ENCODE peak calls at places on chromosomes 13 and 19, in six cellular contexts. One of them, this sample, is unnamed.
A peak's percentile ranks its signal among the peaks of the same experiment; 100 is the strongest.

GRCh38 chr19:16315825-16316505 is 8.7 kb upstream of the KLF2 start:
- DNase-seq in CD8-positive, alpha-beta T cell: no peak
- DNase-seq in AG04450: peak; percentile 98
- DNase-seq in NB4: peak; percentile 88
- DNase-seq in foreskin fibroblast: peak; percentile 95
- DNase-seq in thyroid gland: no peak
- DNase-seq in this sample: no peak

GRCh38 chr13:100100115-100100879 is 11.4 kb downstream of the PCCA start:
- DNase-seq in AG04450: peak; percentile 50
- DNase-seq in CD8-positive, alpha-beta T cell: no peak
- DNase-seq in foreskin fibroblast: peak; percentile 58
- DNase-seq in thyroid gland: peak; percentile 66
- DNase-seq in NB4: no peak
- DNase-seq in this sample: no peak

GRCh38 chr19:1223018-1223855 is 14.6 kb downstream of the CBARP start:
- DNase-seq in AG04450: no peak
- DNase-seq in foreskin fibroblast: no peak
- DNase-seq in NB4: peak; percentile 71
- DNase-seq in thyroid gland: no peak
- DNase-seq in CD8-positive, alpha-beta T cell: no peak
- DNase-seq in this sample: peak; percentile 95

GRCh38 chr13:77907653-77908341 is 10.8 kb downstream of the EDNRB start:
- DNase-seq in CD8-positive, alpha-beta T cell: no peak
- DNase-seq in AG04450: no peak
- DNase-seq in thyroid gland: peak; percentile 7
- DNase-seq in NB4: no peak
- DNase-seq in foreskin fibroblast: no peak
- DNase-seq in this sample: no peak

GRCh38 chr19:27773318-27774094 is 1439.4 kb downstream of the UQCRFS1 start:
- DNase-seq in CD8-positive, alpha-beta T cell: no peak
- DNase-seq in thyroid gland: no peak
- DNase-seq in foreskin fibroblast: no peak
- DNase-seq in NB4: no peak
- DNase-seq in AG04450: no peak
- DNase-seq in this sample: no peak

GRCh38 chr13:102707465-102707864 is 12.6 kb upstream of the METTL21C start:
- DNase-seq in AG04450: peak; percentile 68
- DNase-seq in CD8-positive, alpha-beta T cell: no peak
- DNase-seq in NB4: no peak
- DNase-seq in foreskin fibroblast: peak; percentile 93
- DNase-seq in thyroid gland: no peak
- DNase-seq in this sample: no peak

GRCh38 chr19:28221736-28222135 is 991.2 kb downstream of the UQCRFS1 start:
- DNase-seq in NB4: no peak
- DNase-seq in CD8-positive, alpha-beta T cell: no peak
- DNase-seq in AG04450: no peak
- DNase-seq in foreskin fibroblast: no peak
- DNase-seq in thyroid gland: no peak
- DNase-seq in this sample: no peak

GRCh38 chr13:40401911-40402776 is 264.3 kb downstream of the FOXO1 start:
- DNase-seq in CD8-positive, alpha-beta T cell: no peak
- DNase-seq in foreskin fibroblast: peak; percentile 100
- DNase-seq in thyroid gland: peak; percentile 89
- DNase-seq in AG04450: peak; percentile 79
- DNase-seq in NB4: peak; percentile 100
- DNase-seq in this sample: peak; percentile 39

GRCh38 chr13:89310943-89311342 is 1639.8 kb downstream of the SLITRK5 start:
- DNase-seq in AG04450: no peak
- DNase-seq in NB4: no peak
- DNase-seq in foreskin fibroblast: no peak
- DNase-seq in CD8-positive, alpha-beta T cell: no peak
- DNase-seq in thyroid gland: no peak
- DNase-seq in this sample: no peak

GRCh38 chr13:47146136-47146535 is 249.3 kb upstream of the HTR2A start:
- DNase-seq in CD8-positive, alpha-beta T cell: no peak
- DNase-seq in thyroid gland: no peak
- DNase-seq in AG04450: peak; percentile 74
- DNase-seq in foreskin fibroblast: peak; percentile 33
- DNase-seq in NB4: no peak
- DNase-seq in this sample: no peak

GRCh38 chr19:4297901-4298771 is 4.1 kb downstream of the TMIGD2 start:
- DNase-seq in CD8-positive, alpha-beta T cell: no peak
- DNase-seq in NB4: no peak
- DNase-seq in thyroid gland: no peak
- DNase-seq in foreskin fibroblast: no peak
- DNase-seq in AG04450: no peak
- DNase-seq in this sample: peak; percentile 43

GRCh38 chr19:30168760-30169159 is 203.4 kb upstream of the ZNF536 start:
- DNase-seq in CD8-positive, alpha-beta T cell: no peak
- DNase-seq in thyroid gland: no peak
- DNase-seq in NB4: no peak
- DNase-seq in foreskin fibroblast: no peak
- DNase-seq in AG04450: no peak
- DNase-seq in this sample: no peak

GRCh38 chr19:29495971-29496441 is 29.8 kb upstream of the VSTM2B start:
- DNase-seq in foreskin fibroblast: no peak
- DNase-seq in thyroid gland: no peak
- DNase-seq in CD8-positive, alpha-beta T cell: peak; percentile 39
- DNase-seq in NB4: no peak
- DNase-seq in AG04450: no peak
- DNase-seq in this sample: no peak

GRCh38 chr13:99725644-99726043 is 224.4 kb downstream of the TM9SF2 start:
- DNase-seq in thyroid gland: no peak
- DNase-seq in AG04450: no peak
- DNase-seq in CD8-positive, alpha-beta T cell: no peak
- DNase-seq in foreskin fibroblast: no peak
- DNase-seq in NB4: no peak
- DNase-seq in this sample: no peak

GRCh38 chr19:33350538-33351309 is 22.8 kb upstream of the CEBPG start:
- DNase-seq in CD8-positive, alpha-beta T cell: no peak
- DNase-seq in thyroid gland: no peak
- DNase-seq in AG04450: no peak
- DNase-seq in foreskin fibroblast: no peak
- DNase-seq in NB4: no peak
- DNase-seq in this sample: no peak

GRCh38 chr13:46698015-46698414 is 98.9 kb downstream of the ESD start:
- DNase-seq in AG04450: no peak
- DNase-seq in CD8-positive, alpha-beta T cell: no peak
- DNase-seq in NB4: no peak
- DNase-seq in foreskin fibroblast: no peak
- DNase-seq in thyroid gland: peak; percentile 40
- DNase-seq in this sample: no peak

GRCh38 chr13:106186366-106187030 is 349.0 kb downstream of the EFNB2 start:
- DNase-seq in CD8-positive, alpha-beta T cell: no peak
- DNase-seq in AG04450: no peak
- DNase-seq in thyroid gland: no peak
- DNase-seq in foreskin fibroblast: peak; percentile 35
- DNase-seq in NB4: no peak
- DNase-seq in this sample: no peak

GRCh38 chr13:28394422-28394821 is 100.5 kb downstream of the FLT1 start:
- DNase-seq in AG04450: no peak
- DNase-seq in CD8-positive, alpha-beta T cell: no peak
- DNase-seq in foreskin fibroblast: peak; percentile 77
- DNase-seq in thyroid gland: no peak
- DNase-seq in NB4: peak; percentile 59
- DNase-seq in this sample: no peak

GRCh38 chr19:43939557-43940260 is 4.6 kb upstream of the ZNF45 start:
- DNase-seq in AG04450: no peak
- DNase-seq in foreskin fibroblast: no peak
- DNase-seq in NB4: no peak
- DNase-seq in CD8-positive, alpha-beta T cell: no peak
- DNase-seq in thyroid gland: no peak
- DNase-seq in this sample: no peak

GRCh38 chr19:53102186-53102585 is 1.0 kb downstream of the ZNF160 start:
- DNase-seq in CD8-positive, alpha-beta T cell: no peak
- DNase-seq in thyroid gland: no peak
- DNase-seq in NB4: peak; percentile 13
- DNase-seq in foreskin fibroblast: no peak
- DNase-seq in AG04450: no peak
- DNase-seq in this sample: peak; percentile 13

GRCh38 chr19:1384085-1384462 is 367 bp downstream of the NDUFS7 start:
- DNase-seq in thyroid gland: no peak
- DNase-seq in CD8-positive, alpha-beta T cell: no peak
- DNase-seq in foreskin fibroblast: no peak
- DNase-seq in AG04450: no peak
- DNase-seq in NB4: no peak
- DNase-seq in this sample: no peak

DNA sequence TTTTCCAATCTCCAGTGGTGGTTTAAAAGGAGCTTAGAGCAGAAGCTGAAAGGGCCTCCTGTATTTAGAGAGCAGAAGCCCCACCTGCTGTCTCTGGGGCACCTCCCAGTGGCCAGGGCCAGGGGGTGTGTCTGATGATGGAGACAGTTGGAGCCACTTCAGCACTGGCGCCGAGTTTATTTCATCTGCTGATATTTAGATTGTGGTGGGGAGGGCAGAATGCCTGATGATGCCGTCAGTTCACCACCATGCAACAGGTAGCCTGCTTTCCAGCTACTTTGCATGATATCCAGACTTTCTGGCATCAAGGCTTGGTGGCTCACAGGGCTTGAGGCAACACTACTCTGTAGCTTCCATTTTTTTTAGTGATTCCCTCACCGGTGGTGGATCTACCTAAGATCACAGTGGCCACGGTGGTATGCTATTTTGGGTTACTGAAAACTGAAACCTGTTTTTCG is 371.9 kb downstream of the KCNRG start:
- DNase-seq in NB4: peak; percentile 50
- DNase-seq in foreskin fibroblast: no peak
- DNase-seq in thyroid gland: peak; percentile 77
- DNase-seq in CD8-positive, alpha-beta T cell: peak; percentile 52
- DNase-seq in AG04450: no peak
- DNase-seq in this sample: peak; percentile 82
- TF ChIP-seq CTCF in NB4: peak; percentile 23
- TF ChIP-seq CTCF in foreskin fibroblast: peak; percentile 10
- TF ChIP-seq CTCF in thyroid gland: peak; percentile 34
- TF ChIP-seq CTCF in CD8-positive, alpha-beta T cell: no peak
- TF ChIP-seq CTCF in AG04450: peak; percentile 12
- TF ChIP-seq CTCF in this sample: peak; percentile 53

GRCh38 chr13:112133489-112134149 is 66.7 kb downstream of the SOX1 start:
- DNase-seq in CD8-positive, alpha-beta T cell: peak; percentile 9
- DNase-seq in NB4: no peak
- DNase-seq in AG04450: no peak
- DNase-seq in thyroid gland: no peak
- DNase-seq in foreskin fibroblast: no peak
- DNase-seq in this sample: no peak
- H3K4me3 ChIP-seq in CD8-positive, alpha-beta T cell: no peak overlapping the region
- H3K4me3 ChIP-seq in NB4: no peak overlapping the region
- H3K4me3 ChIP-seq in AG04450: no peak overlapping the region
- H3K4me3 ChIP-seq in thyroid gland: no peak overlapping the region
- H3K4me3 ChIP-seq in foreskin fibroblast: no peak overlapping the region
- H3K4me3 ChIP-seq in this sample: no peak overlapping the region

GRCh38 chr13:44238011-44238421 is 135.6 kb upstream of the SERP2 start:
- DNase-seq in AG04450: peak; percentile 52
- DNase-seq in foreskin fibroblast: peak; percentile 78
- DNase-seq in CD8-positive, alpha-beta T cell: no peak
- DNase-seq in NB4: no peak
- DNase-seq in thyroid gland: no peak
- DNase-seq in this sample: peak; percentile 71

GRCh38 chr13:44240611-44241010 is 133.0 kb upstream of the SERP2 start:
- DNase-seq in AG04450: no peak
- DNase-seq in CD8-positive, alpha-beta T cell: no peak
- DNase-seq in NB4: no peak
- DNase-seq in foreskin fibroblast: no peak
- DNase-seq in thyroid gland: no peak
- DNase-seq in this sample: no peak

GRCh38 chr13:44244288-44244687 is 129.3 kb upstream of the SERP2 start:
- DNase-seq in AG04450: no peak
- DNase-seq in thyroid gland: no peak
- DNase-seq in NB4: no peak
- DNase-seq in CD8-positive, alpha-beta T cell: no peak
- DNase-seq in foreskin fibroblast: no peak
- DNase-seq in this sample: no peak

GRCh38 chr13:44241638-44242037 is 132.0 kb upstream of the SERP2 start:
- DNase-seq in NB4: no peak
- DNase-seq in CD8-positive, alpha-beta T cell: no peak
- DNase-seq in foreskin fibroblast: no peak
- DNase-seq in thyroid gland: no peak
- DNase-seq in AG04450: no peak
- DNase-seq in this sample: no peak

DNA sequence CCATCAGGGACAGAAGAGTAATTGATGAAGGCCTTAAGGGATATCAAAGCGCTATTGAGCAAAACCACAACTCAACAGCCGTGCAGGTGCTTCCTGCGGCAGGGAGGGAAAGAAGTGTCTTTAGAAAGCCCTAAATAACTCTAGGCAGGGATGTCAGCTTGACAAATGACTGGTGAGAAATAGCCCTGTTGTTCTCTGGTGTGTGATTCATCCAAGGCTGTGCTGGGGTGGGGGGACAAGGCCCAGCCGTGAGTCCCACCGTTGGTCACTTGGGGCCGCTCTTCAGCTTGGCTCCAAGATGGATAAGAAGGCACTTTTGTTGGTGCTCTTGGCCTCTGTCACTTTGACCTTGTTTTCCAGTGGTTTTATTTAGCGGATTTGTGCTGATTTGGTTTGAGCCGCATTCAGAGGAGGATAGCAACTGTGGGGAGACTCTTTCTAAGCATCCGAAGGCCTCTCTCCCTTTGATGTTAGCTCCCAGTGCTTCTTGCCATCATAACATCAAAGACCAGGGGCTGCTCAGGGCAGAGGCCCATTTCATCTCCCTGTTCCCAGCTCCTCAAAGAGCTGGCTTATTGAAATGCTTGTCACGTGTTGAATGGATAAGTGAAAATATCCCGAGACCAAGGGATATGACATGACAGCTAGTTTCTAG is 130.3 kb upstream of the SERP2 start:
- DNase-seq in NB4: peak; percentile 74
- DNase-seq in thyroid gland: no peak
- DNase-seq in AG04450: no peak
- DNase-seq in CD8-positive, alpha-beta T cell: no peak
- DNase-seq in foreskin fibroblast: no peak
- DNase-seq in this sample: peak; percentile 80
- TF ChIP-seq CTCF in NB4: peak; percentile 53
- TF ChIP-seq CTCF in thyroid gland: no peak
- TF ChIP-seq CTCF in AG04450: peak; percentile 14
- TF ChIP-seq CTCF in CD8-positive, alpha-beta T cell: no peak
- TF ChIP-seq CTCF in foreskin fibroblast: no peak
- TF ChIP-seq CTCF in this sample: peak; percentile 77

DNA sequence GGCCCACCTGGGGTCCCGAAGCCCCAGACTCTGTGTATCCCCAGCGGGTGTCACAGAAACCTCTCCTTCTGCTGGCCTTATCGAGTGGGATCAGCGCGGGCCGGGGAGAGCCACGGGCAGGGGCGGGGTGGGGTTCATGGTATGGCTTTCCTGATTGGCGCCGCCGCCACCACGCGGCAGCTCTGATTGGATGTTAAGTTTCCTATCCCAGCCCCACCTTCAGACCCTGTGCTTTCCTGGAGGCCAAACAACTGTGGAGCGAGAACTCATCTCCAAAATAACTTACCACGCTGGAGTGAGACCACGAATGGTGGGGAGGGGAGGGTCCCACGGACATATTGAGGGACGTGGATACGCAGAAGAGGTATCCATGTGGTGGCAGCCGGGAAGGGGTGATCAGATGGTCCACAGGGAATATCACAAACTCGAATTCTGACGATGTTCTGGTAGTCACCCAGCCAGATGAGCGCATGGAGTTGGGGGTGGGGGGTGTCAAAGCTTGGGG is 1.0 kb upstream of the ICAM5 start:
- DNase-seq in CD8-positive, alpha-beta T cell: no peak
- DNase-seq in thyroid gland: no peak
- DNase-seq in AG04450: no peak
- DNase-seq in foreskin fibroblast: peak; percentile 69
- DNase-seq in NB4: peak; percentile 70
- DNase-seq in this sample: peak; percentile 48
- H3K4me3 ChIP-seq in CD8-positive, alpha-beta T cell: peak overlapping the region; percentile 47
- H3K4me3 ChIP-seq in thyroid gland: no peak overlapping the region
- H3K4me3 ChIP-seq in AG04450: peak overlapping the region; percentile 63
- H3K4me3 ChIP-seq in foreskin fibroblast: peak overlapping the region; percentile 39
- H3K4me3 ChIP-seq in NB4: no peak overlapping the region
- H3K4me3 ChIP-seq in this sample: no peak overlapping the region